ENCODE peak calls at places on chromosomes 16 and 17, in six cellular contexts. One of them, this sample, is unnamed.

GRCh38 chr17:82775033-82775823 is 23.4 kb downstream of the TBCD start:
- DNase-seq in H1: peak; percentile 93
- DNase-seq in stimulated activated CD4-positive, alpha-beta T cell treated with anti-CD3 and anti-CD28 coated beads, TNF-alpha, amount 100 ng/mL, for 48 hours: no peak
- DNase-seq in CD8-positive, alpha-beta T cell: peak; percentile 52
- DNase-seq in CD4-positive, CD25-positive, alpha-beta regulatory T cell: no peak
- DNase-seq in stimulated activated CD8-positive, alpha-beta memory T cell treated with anti-CD3 and anti-CD28 coated beads, Interleukin-7, amount 100 ng/mL, for 24 hours: no peak
- DNase-seq in this sample: no peak

GRCh38 chr17:43740541-43740940 is 18.1 kb downstream of the SOST start:
- DNase-seq in stimulated activated CD4-positive, alpha-beta T cell treated with anti-CD3 and anti-CD28 coated beads, TNF-alpha, amount 100 ng/mL, for 48 hours: no peak
- DNase-seq in CD4-positive, CD25-positive, alpha-beta regulatory T cell: no peak
- DNase-seq in CD8-positive, alpha-beta T cell: no peak
- DNase-seq in H1: no peak
- DNase-seq in stimulated activated CD8-positive, alpha-beta memory T cell treated with anti-CD3 and anti-CD28 coated beads, Interleukin-7, amount 100 ng/mL, for 24 hours: no peak
- DNase-seq in this sample: no peak

GRCh38 chr16:86662195-86662594 is 83.8 kb downstream of the FOXL1 start:
- DNase-seq in CD8-positive, alpha-beta T cell: no peak
- DNase-seq in H1: no peak
- DNase-seq in stimulated activated CD8-positive, alpha-beta memory T cell treated with anti-CD3 and anti-CD28 coated beads, Interleukin-7, amount 100 ng/mL, for 24 hours: no peak
- DNase-seq in CD4-positive, CD25-positive, alpha-beta regulatory T cell: no peak
- DNase-seq in stimulated activated CD4-positive, alpha-beta T cell treated with anti-CD3 and anti-CD28 coated beads, TNF-alpha, amount 100 ng/mL, for 48 hours: no peak
- DNase-seq in this sample: no peak

GRCh38 chr17:60300949-60301348 is 91.0 kb downstream of the USP32 start:
- DNase-seq in H1: no peak
- DNase-seq in stimulated activated CD8-positive, alpha-beta memory T cell treated with anti-CD3 and anti-CD28 coated beads, Interleukin-7, amount 100 ng/mL, for 24 hours: no peak
- DNase-seq in stimulated activated CD4-positive, alpha-beta T cell treated with anti-CD3 and anti-CD28 coated beads, TNF-alpha, amount 100 ng/mL, for 48 hours: no peak
- DNase-seq in CD4-positive, CD25-positive, alpha-beta regulatory T cell: no peak
- DNase-seq in CD8-positive, alpha-beta T cell: no peak
- DNase-seq in this sample: no peak

GRCh38 chr17:61619493-61619892 is 28.5 kb upstream of the NACA2 start:
- DNase-seq in H1: no peak
- DNase-seq in CD4-positive, CD25-positive, alpha-beta regulatory T cell: no peak
- DNase-seq in CD8-positive, alpha-beta T cell: no peak
- DNase-seq in stimulated activated CD8-positive, alpha-beta memory T cell treated with anti-CD3 and anti-CD28 coated beads, Interleukin-7, amount 100 ng/mL, for 24 hours: no peak
- DNase-seq in stimulated activated CD4-positive, alpha-beta T cell treated with anti-CD3 and anti-CD28 coated beads, TNF-alpha, amount 100 ng/mL, for 48 hours: no peak
- DNase-seq in this sample: no peak

GRCh38 chr16:2779978-2780898 is 3.2 kb upstream of the ELOB start:
- DNase-seq in stimulated activated CD8-positive, alpha-beta memory T cell treated with anti-CD3 and anti-CD28 coated beads, Interleukin-7, amount 100 ng/mL, for 24 hours: no peak
- DNase-seq in CD8-positive, alpha-beta T cell: no peak
- DNase-seq in H1: no peak
- DNase-seq in stimulated activated CD4-positive, alpha-beta T cell treated with anti-CD3 and anti-CD28 coated beads, TNF-alpha, amount 100 ng/mL, for 48 hours: no peak
- DNase-seq in CD4-positive, CD25-positive, alpha-beta regulatory T cell: no peak
- DNase-seq in this sample: no peak

GRCh38 chr17:57499648-57500049 is 243.3 kb downstream of the MSI2 start:
- DNase-seq in stimulated activated CD4-positive, alpha-beta T cell treated with anti-CD3 and anti-CD28 coated beads, TNF-alpha, amount 100 ng/mL, for 48 hours: no peak
- DNase-seq in CD4-positive, CD25-positive, alpha-beta regulatory T cell: no peak
- DNase-seq in stimulated activated CD8-positive, alpha-beta memory T cell treated with anti-CD3 and anti-CD28 coated beads, Interleukin-7, amount 100 ng/mL, for 24 hours: no peak
- DNase-seq in CD8-positive, alpha-beta T cell: no peak
- DNase-seq in H1: no peak
- DNase-seq in this sample: no peak

GRCh38 chr17:45703348-45703747 is 80.8 kb upstream of the CRHR1 start:
- DNase-seq in CD8-positive, alpha-beta T cell: no peak
- DNase-seq in stimulated activated CD4-positive, alpha-beta T cell treated with anti-CD3 and anti-CD28 coated beads, TNF-alpha, amount 100 ng/mL, for 48 hours: no peak
- DNase-seq in H1: no peak
- DNase-seq in CD4-positive, CD25-positive, alpha-beta regulatory T cell: no peak
- DNase-seq in stimulated activated CD8-positive, alpha-beta memory T cell treated with anti-CD3 and anti-CD28 coated beads, Interleukin-7, amount 100 ng/mL, for 24 hours: no peak
- DNase-seq in this sample: no peak

GRCh38 chr16:74451951-74452758 is 30.9 kb upstream of the CLEC18B start:
- DNase-seq in stimulated activated CD4-positive, alpha-beta T cell treated with anti-CD3 and anti-CD28 coated beads, TNF-alpha, amount 100 ng/mL, for 48 hours: no peak
- DNase-seq in CD4-positive, CD25-positive, alpha-beta regulatory T cell: no peak
- DNase-seq in H1: no peak
- DNase-seq in stimulated activated CD8-positive, alpha-beta memory T cell treated with anti-CD3 and anti-CD28 coated beads, Interleukin-7, amount 100 ng/mL, for 24 hours: no peak
- DNase-seq in CD8-positive, alpha-beta T cell: no peak
- DNase-seq in this sample: no peak

GRCh38 chr17:60149691-60150582 is at the start of gene CA4:
- DNase-seq in stimulated activated CD8-positive, alpha-beta memory T cell treated with anti-CD3 and anti-CD28 coated beads, Interleukin-7, amount 100 ng/mL, for 24 hours: no peak
- DNase-seq in CD8-positive, alpha-beta T cell: no peak
- DNase-seq in stimulated activated CD4-positive, alpha-beta T cell treated with anti-CD3 and anti-CD28 coated beads, TNF-alpha, amount 100 ng/mL, for 48 hours: no peak
- DNase-seq in H1: peak; percentile 74
- DNase-seq in CD4-positive, CD25-positive, alpha-beta regulatory T cell: no peak
- DNase-seq in this sample: no peak

GRCh38 chr16:30406911-30407793 is at the start of gene ZNF771:
- DNase-seq in stimulated activated CD4-positive, alpha-beta T cell treated with anti-CD3 and anti-CD28 coated beads, TNF-alpha, amount 100 ng/mL, for 48 hours: peak; percentile 90
- DNase-seq in CD4-positive, CD25-positive, alpha-beta regulatory T cell: peak; percentile 80
- DNase-seq in stimulated activated CD8-positive, alpha-beta memory T cell treated with anti-CD3 and anti-CD28 coated beads, Interleukin-7, amount 100 ng/mL, for 24 hours: peak; percentile 84
- DNase-seq in H1: peak; percentile 98
- DNase-seq in CD8-positive, alpha-beta T cell: peak; percentile 89
- DNase-seq in this sample: peak; percentile 71

This sample was measured in naive thymus-derived CD4-positive, alpha-beta T cell.